ENCODE peak calls at places on chromosomes 6 and 20, in nine cellular contexts. X is NCI-H748 treated with DMSO at 0.1 percent for 48 hours; M is left cardiac atrium; U is pulmonary artery endothelial cell; V is cardiac muscle cell; S is memory B cell; G is left kidney; N is CD8-positive, alpha-beta T cell; F is GM12865. J is an unnamed sample.

GRCh38 chr6:48535569-48535968 is 424.6 kb upstream of the PTCHD4 start:
- DNase-seq in X (no peak), M (no peak), U (no peak), V (peak), S (no peak), G (no peak), N (no peak), F (no peak), J (no peak)

GRCh38 chr20:36474563-36474962 is 66.8 kb upstream of the MYL9 start:
- DNase-seq in X (no peak), M (no peak), U (no peak), V (no peak), S (no peak), G (no peak), N (no peak), F (no peak), J (no peak)

GRCh38 chr6:156974897-156975296 is 197.7 kb downstream of the ARID1B start:
- DNase-seq in X (no peak), M (no peak), U (no peak), V (no peak), S (no peak), G (no peak), N (no peak), F (peak), J (no peak)

GRCh38 chr6:166003569-166003968 is 164.1 kb downstream of the TBXT start:
- DNase-seq in X (no peak), M (no peak), U (no peak), V (peak), S (no peak), G (peak), N (no peak), F (no peak), J (no peak)

GRCh38 chr6:54059683-54060082 is 51.6 kb upstream of the MLIP start:
- DNase-seq in X (no peak), M (no peak), U (no peak), V (no peak), S (no peak), G (no peak), N (no peak), F (no peak), J (no peak)

GRCh38 chr6:143183735-143184134 is 123.0 kb downstream of the AIG1 start:
- DNase-seq in X (no peak), M (no peak), U (no peak), V (no peak), S (no peak), G (no peak), N (no peak), F (no peak), J (no peak)

GRCh38 chr6:148805767-148806166 is 58.9 kb downstream of the UST start:
- DNase-seq in X (no peak), M (no peak), U (no peak), V (no peak), S (no peak), G (no peak), N (no peak), F (no peak), J (no peak)

GRCh38 chr6:147132889-147133288 is 71.3 kb upstream of the STXBP5 start:
- DNase-seq in X (peak), M (no peak), U (no peak), V (peak), S (no peak), G (no peak), N (no peak), F (no peak), J (no peak)

GRCh38 chr20:51584116-51584515 is 41.6 kb upstream of the NFATC2 start:
- DNase-seq in X (no peak), M (no peak), U (no peak), V (no peak), S (no peak), G (no peak), N (no peak), F (no peak), J (no peak)

GRCh38 chr6:125586074-125586473 is 163.4 kb upstream of the HEY2 start:
- DNase-seq in X (no peak), M (no peak), U (no peak), V (peak), S (no peak), G (no peak), N (no peak), F (no peak), J (no peak)

GRCh38 chr6:144989319-144990099 is 704.4 kb downstream of the UTRN start:
- DNase-seq in X (no peak), M (no peak), U (no peak), V (no peak), S (no peak), G (no peak), N (no peak), F (no peak), J (no peak)

GRCh38 chr6:107656381-107656780 is 166.5 kb downstream of the SOBP start:
- DNase-seq in X (no peak), M (no peak), U (no peak), V (no peak), S (no peak), G (no peak), N (no peak), F (peak), J (no peak)

GRCh38 chr20:23637282-23638221 is at the start of gene CST3:
- DNase-seq in X (peak), M (peak), U (peak), V (peak), S (no peak), G (peak), N (no peak), F (peak), J (peak)

GRCh38 chr6:624979-625378 is 31.9 kb downstream of the HUS1B start:
- DNase-seq in X (no peak), M (no peak), U (no peak), V (peak), S (no peak), G (peak), N (no peak), F (no peak), J (no peak)

J was measured in 8988T.